ENCODE peak calls at places on chromosomes 5 and 9, in ten cellular contexts. W is kidney; B is upper lobe of right lung; X is A172; I is CD8-positive, alpha-beta memory T cell; R is NCI-H1436; U is NCI-H2029 treated with DMSO at 0.1 percent for 48 hours; M is central memory CD4-positive, alpha-beta T cell; H is cardiac muscle cell; C is H7. V is an unnamed sample.

GRCh38 chr5:79560774-79561524 is 47.0 kb upstream of the HOMER1 start:
- DNase-seq in M (no peak), C (no peak), X (peak; percentile 18), H (no peak), U (no peak), W (no peak), I (no peak), R (no peak), B (no peak), V (no peak)

GRCh38 chr5:145660897-145661650 is 174.1 kb downstream of the PRELID2 start:
- DNase-seq in X (no peak), I (no peak), C (no peak), H (no peak), M (no peak), B (no peak), R (no peak), W (no peak), U (no peak), V (no peak)

GRCh38 chr9:121784706-121785426 is 133.4 kb downstream of the DAB2IP start:
- DNase-seq in H (no peak), B (no peak), R (no peak), X (no peak), I (no peak), C (peak; percentile 80), W (peak; percentile 66), U (no peak), M (no peak), V (no peak)

GRCh38 chr9:128828719-128829452 is 708 bp downstream of the SPOUT1 start:
- DNase-seq in M (no peak), I (no peak), C (peak; percentile 75), H (no peak), R (no peak), U (no peak), B (no peak), X (no peak), W (no peak), V (no peak)

GRCh38 chr5:158126442-158127399 is 267.8 kb upstream of the CLINT1 start:
- DNase-seq in X (no peak), W (no peak), R (no peak), H (no peak), M (no peak), C (no peak), I (no peak), U (no peak), B (no peak), V (no peak)

GRCh38 chr5:81081461-81081835 is 121.3 kb downstream of the RASGRF2 start:
- DNase-seq in X (no peak), W (no peak), M (no peak), U (no peak), C (no peak), B (no peak), H (no peak), R (no peak), I (no peak), V (no peak)

GRCh38 chr5:106874531-106874930 is 796.2 kb downstream of the EFNA5 start:
- DNase-seq in U (no peak), R (no peak), H (no peak), C (no peak), B (no peak), I (no peak), X (no peak), W (no peak), M (no peak), V (no peak)

GRCh38 chr9:100473271-100474081 is 527 bp downstream of the TMEFF1 start:
- DNase-seq in W (peak; percentile 78), C (peak; percentile 79), X (peak; percentile 19), R (peak; percentile 19), U (no peak), I (peak; percentile 26), H (peak; percentile 79), M (peak; percentile 4), B (peak; percentile 67), V (no peak)

GRCh38 chr9:136697821-136698526 is 10.7 kb upstream of the AGPAT2 start:
- DNase-seq in X (no peak), C (no peak), M (no peak), B (peak; percentile 81), W (no peak), R (no peak), H (no peak), I (no peak), U (no peak), V (no peak)

GRCh38 chr5:94632024-94632423 is 13.6 kb downstream of the SLF1 start:
- DNase-seq in C (no peak), M (no peak), H (no peak), I (no peak), X (no peak), R (no peak), W (no peak), B (no peak), U (no peak), V (no peak)

GRCh38 chr5:10145922-10146321 is 103.8 kb downstream of the ATPSCKMT start:
- DNase-seq in B (no peak), U (no peak), H (no peak), M (no peak), R (no peak), W (no peak), X (peak; percentile 55), I (no peak), C (no peak), V (peak; percentile 19)

GRCh38 chr5:10584714-10585113 is 20.8 kb downstream of the ANKRD33B start:
- DNase-seq in H (no peak), W (no peak), R (no peak), I (no peak), C (no peak), X (no peak), M (no peak), U (no peak), B (no peak), V (no peak)

GRCh38 chr9:89821081-89821480 is 216.3 kb downstream of the GADD45G start:
- DNase-seq in I (no peak), U (no peak), H (peak; percentile 30), R (no peak), C (no peak), B (no peak), X (peak; percentile 64), M (no peak), W (no peak), V (no peak)

GRCh38 chr9:22165144-22165543 is 156.0 kb upstream of the CDKN2B start:
- DNase-seq in W (no peak), U (no peak), R (no peak), H (no peak), X (no peak), I (no peak), M (no peak), B (no peak), C (no peak), V (no peak)

GRCh38 chr9:42396318-42396717 is 212.9 kb downstream of the SPATA31A6 start:
- DNase-seq in R (no peak), W (no peak), C (no peak), M (no peak), X (no peak), H (no peak), I (no peak), U (no peak), B (no peak), V (no peak)

GRCh38 chr9:113682297-113682771 is 193.8 kb upstream of the ZNF618 start:
- DNase-seq in C (peak; percentile 79), W (no peak), M (no peak), I (no peak), R (no peak), B (peak; percentile 73), U (peak; percentile 42), H (peak; percentile 70), X (peak; percentile 88), V (peak; percentile 43)

V was measured in HS-27A.